ENCODE peak calls at places on chromosomes 3 and 15, in four cellular contexts. A, B, E and K are unnamed samples.

GRCh38 chr15:64653757-64654156 is 121.6 kb downstream of the RBPMS2 start:
- DNase-seq in A (no peak), B (no peak), E (peak), K (no peak)

GRCh38 chr15:70799667-70800450 is 36.5 kb upstream of the UACA start:
- DNase-seq in A (no peak), B (no peak), E (no peak), K (no peak)

GRCh38 chr15:59131456-59131855 is 26.5 kb downstream of the CCNB2 start:
- DNase-seq in A (no peak), B (no peak), E (no peak), K (no peak)

GRCh38 chr3:114218006-114218405 is 19.4 kb downstream of the ZNF80 start:
- DNase-seq in A (no peak), B (no peak), E (no peak), K (no peak)

GRCh38 chr15:75736256-75736655 is 23.6 kb upstream of the CSPG4 start:
- DNase-seq in A (no peak), B (no peak), E (no peak), K (no peak)

GRCh38 chr3:126127904-126128303 is 44.0 kb upstream of the SLC41A3 start:
- DNase-seq in A (no peak), B (no peak), E (no peak), K (peak)

GRCh38 chr3:14253022-14253761 is 74.6 kb downstream of the LSM3 start:
- DNase-seq in A (no peak), B (no peak), E (no peak), K (no peak)

GRCh38 chr3:139654637-139655365 is 23.0 kb downstream of the NMNAT3 start:
- DNase-seq in A (no peak), B (no peak), E (no peak), K (no peak)

GRCh38 chr15:29569533-29570092 is 252.7 kb downstream of the TJP1 start:
- DNase-seq in A (peak), B (no peak), E (no peak), K (no peak)

GRCh38 chr15:42721016-42721415 is 15.9 kb downstream of the CDAN1 start:
- DNase-seq in A (no peak), B (no peak), E (no peak), K (no peak)

GRCh38 chr15:52653451-52653964 is 25.7 kb downstream of the ATOSA start:
- DNase-seq in A (peak), B (no peak), E (no peak), K (no peak)

GRCh38 chr3:178389258-178389657 is 147.0 kb upstream of the KCNMB2 start:
- DNase-seq in A (no peak), B (no peak), E (no peak), K (no peak)

GRCh38 chr3:12663311-12663935 is 494 bp downstream of the RAF1 start:
- DNase-seq in A (no peak), B (peak), E (peak), K (peak)

GRCh38 chr15:57060799-57061198 is 142.4 kb downstream of the TCF12 start:
- DNase-seq in A (no peak), B (no peak), E (no peak), K (no peak)

GRCh38 chr3:46909535-46910161 is 32.1 kb downstream of the PTH1R start:
- DNase-seq in A (peak), B (peak), E (peak), K (peak)

GRCh38 chr3:125168711-125169410 is 43.7 kb downstream of the SLC12A8 start:
- DNase-seq in A (no peak), B (no peak), E (no peak), K (no peak)

GRCh38 chr3:149770246-149770645 is 18.0 kb upstream of the COMMD2 start:
- DNase-seq in A (no peak), B (no peak), E (no peak), K (no peak)

GRCh38 chr3:51082363-51082762 is 302.7 kb upstream of the MANF start:
- DNase-seq in A (no peak), B (no peak), E (no peak), K (no peak)

GRCh38 chr15:82810863-82811421 is 1.5 kb downstream of the WHAMM start:
- DNase-seq in A (no peak), B (peak), E (peak), K (no peak)

GRCh38 chr15:88012711-88013110 is 243.8 kb downstream of the NTRK3 start:
- DNase-seq in A (no peak), B (no peak), E (no peak), K (no peak)

GRCh38 chr3:57557088-57557537 is 1.0 kb downstream of the PDE12 start:
- DNase-seq in A (peak), B (peak), E (peak), K (peak)

GRCh38 chr3:143241556-143241955 is 122.0 kb downstream of the CHST2 start:
- DNase-seq in A (no peak), B (no peak), E (no peak), K (no peak)

GRCh38 chr15:65069179-65069578 is 1.4 kb upstream of the RASL12 start:
- DNase-seq in A (no peak), B (no peak), E (no peak), K (no peak)

DNA sequence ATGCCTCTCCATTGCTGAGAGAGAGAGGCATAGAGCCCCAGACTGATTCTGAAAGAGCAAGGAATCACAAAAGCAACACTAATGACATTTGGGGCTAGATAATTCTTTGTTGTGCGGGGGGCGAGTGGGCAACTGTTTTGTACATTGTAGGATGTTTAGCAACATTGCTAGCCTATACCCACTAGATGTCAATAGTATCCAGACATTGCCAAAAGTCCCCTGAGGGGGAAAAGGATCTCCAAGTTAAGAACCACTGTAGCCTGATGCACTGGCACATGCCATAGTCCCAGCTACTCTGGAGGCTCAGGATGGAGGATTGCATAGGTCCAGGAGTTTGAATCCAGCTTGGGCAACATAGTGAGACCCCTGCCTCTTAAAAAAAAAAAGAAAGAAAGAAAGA is 22.8 kb upstream of the GOLM2 start:
- DNase-seq in A (no peak), B (no peak), E (no peak), K (no peak)
- TF ChIP-seq CTCF in A (no peak), B (no peak), E (peak), K (no peak)

DNA sequence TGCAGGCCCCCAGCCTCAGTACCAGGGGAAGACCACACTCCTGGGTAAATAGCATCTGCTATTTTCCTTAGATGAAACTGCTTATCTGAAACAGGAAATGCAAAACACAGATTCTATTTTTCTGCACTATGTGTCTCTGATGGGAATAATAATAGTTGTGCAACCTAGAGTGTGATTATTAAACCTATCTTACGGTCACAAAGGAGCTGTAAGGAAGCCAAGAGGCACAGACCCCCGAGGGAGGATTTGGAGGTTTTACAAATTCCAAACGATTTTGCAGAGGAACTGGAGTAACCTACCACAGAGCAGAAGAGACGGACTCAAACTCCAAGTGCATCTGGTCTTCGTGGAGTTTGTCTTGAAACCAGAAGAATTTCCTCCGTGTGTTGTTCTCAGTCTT is 14.1 kb upstream of the APOD start:
- DNase-seq in A (no peak), B (no peak), E (no peak), K (no peak)
- TF ChIP-seq CTCF in A (no peak), B (no peak), E (no peak), K (no peak)

DNA sequence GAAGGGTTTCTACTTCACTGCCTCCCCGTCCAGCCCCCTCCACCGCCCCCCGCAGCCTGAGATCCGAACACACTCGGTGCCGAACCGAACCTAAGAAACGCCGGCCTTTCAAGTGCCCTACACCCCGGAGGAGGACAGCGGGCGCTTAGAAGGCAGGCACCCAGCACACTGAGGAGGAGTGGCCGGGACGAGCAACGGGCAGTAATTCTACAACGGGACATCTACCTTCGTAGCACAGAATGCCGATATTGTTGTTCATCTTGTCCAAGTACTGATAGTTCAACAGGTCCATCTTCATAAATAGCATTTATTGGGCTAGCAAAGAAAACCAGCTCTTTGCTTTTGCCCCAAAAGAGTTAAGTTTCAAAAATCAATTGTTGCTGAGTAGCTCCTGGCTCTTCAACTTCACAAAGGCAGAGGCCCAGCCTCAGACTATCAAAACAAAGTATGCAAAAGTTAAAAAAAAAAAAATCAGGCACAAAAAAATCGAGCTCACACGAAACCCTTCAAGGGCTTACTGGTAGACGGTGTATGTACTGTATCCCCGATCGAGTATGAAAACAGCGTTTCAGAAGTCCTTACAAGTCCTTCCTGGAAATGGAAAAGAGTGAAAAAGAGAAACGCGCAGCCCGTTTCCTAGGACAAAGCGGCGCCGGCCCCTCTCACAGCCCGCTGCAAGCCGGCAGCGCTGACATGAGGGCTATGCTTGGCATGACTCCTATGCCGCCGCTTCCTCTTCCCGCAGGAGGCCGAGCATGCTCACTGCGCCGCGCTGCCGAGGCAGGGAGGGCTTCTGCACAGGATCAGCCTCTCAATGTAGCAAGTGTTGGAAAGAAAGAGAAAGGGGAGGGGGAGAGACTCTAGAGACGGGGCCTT is at the start of gene VGLL4:
- DNase-seq in A (peak), B (peak), E (peak), K (peak)
- TF ChIP-seq CTCF in A (no peak), B (no peak), E (peak), K (no peak)

DNA sequence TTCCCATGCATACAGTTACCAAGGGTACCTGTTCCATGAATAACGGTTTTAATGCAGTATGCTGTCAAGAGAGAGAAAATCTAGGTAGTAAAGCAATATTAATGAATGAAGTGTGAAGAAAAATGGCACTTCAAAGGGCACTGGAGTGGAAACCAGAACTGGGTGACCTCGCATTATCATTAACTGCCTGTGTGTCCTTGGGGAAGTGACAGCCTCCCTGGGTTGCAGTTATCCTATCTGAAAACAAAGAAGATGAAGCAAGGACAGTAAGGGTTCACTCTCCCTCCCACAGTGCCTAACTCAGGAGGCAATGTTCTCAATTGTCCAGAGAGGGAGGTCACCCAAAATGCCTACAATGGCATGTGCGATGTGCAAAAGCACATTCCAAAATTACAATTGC is 15.1 kb downstream of the MTHFS start:
- DNase-seq in A (no peak), B (no peak), E (no peak), K (no peak)
- TF ChIP-seq CTCF in A (no peak), B (no peak), E (no peak), K (no peak)

GRCh38 chr15:68431037-68431791 is 749 bp downstream of the ITGA11 start:
- DNase-seq in A (peak), B (no peak), E (no peak), K (peak)
- TF ChIP-seq CTCF in A (no peak), B (no peak), E (no peak), K (no peak)

GRCh38 chr3:54830658-54831057 is 97.2 kb downstream of the LRTM1 start:
- DNase-seq in A (peak), B (no peak), E (peak), K (no peak)
- TF ChIP-seq CTCF in A (peak), B (peak), E (peak), K (peak)